ENCODE peak calls at places on chromosomes 5 and 9, in ten cellular contexts. C is ELR; P is effector memory CD4-positive, alpha-beta T cell; B is stimulated activated CD8-positive, alpha-beta memory T cell treated with anti-CD3 and anti-CD28 coated beads, Interleukin-2, amount 100 ng/mL, for 1 hour; S is nephron progenitor cell; X is stimulated activated CD4-positive, alpha-beta T cell treated with anti-CD3 and anti-CD28 coated beads, Interleukin-1b, Interleukin-23, amount 100 ng/mL, for 24 hours; D is skeletal muscle cell; R is RCC 7860; M is nucleus accumbens; G is LoVo. Z is an unnamed sample.

GRCh38 chr9:77808750-77809079 is 160.6 kb upstream of the GNA14 start:
- DNase-seq in X (no peak), D (no peak), M (no peak), S (no peak), P (no peak), R (no peak), G (peak), C (peak), B (no peak), Z (no peak)

GRCh38 chr9:32177389-32177788 is 207.1 kb upstream of the ACO1 start:
- DNase-seq in C (no peak), R (no peak), X (no peak), B (no peak), P (no peak), M (no peak), D (no peak), G (no peak), S (no peak), Z (no peak)

GRCh38 chr9:89993678-89994630 is 389.1 kb downstream of the GADD45G start:
- DNase-seq in B (no peak), R (no peak), D (no peak), G (peak), C (no peak), X (no peak), M (no peak), S (no peak), P (no peak), Z (peak)

GRCh38 chr9:97696025-97696822 is 916 bp downstream of the XPA start:
- DNase-seq in P (no peak), X (no peak), S (no peak), M (no peak), G (no peak), D (no peak), R (no peak), B (no peak), C (peak), Z (no peak)

GRCh38 chr5:121974261-121974660 is 12.5 kb downstream of the SRFBP1 start:
- DNase-seq in B (no peak), C (peak), X (no peak), P (no peak), M (no peak), D (peak), G (no peak), S (no peak), R (no peak), Z (no peak)

GRCh38 chr9:127204771-127205470 is 59.7 kb upstream of the GARNL3 start:
- DNase-seq in X (no peak), M (peak), D (no peak), S (no peak), B (no peak), P (no peak), G (peak), R (peak), C (peak), Z (no peak)

GRCh38 chr5:168315991-168316578 is 24.6 kb downstream of the WWC1 start:
- DNase-seq in C (no peak), B (no peak), P (no peak), X (no peak), D (no peak), M (peak), S (no peak), G (peak), R (no peak), Z (no peak)

GRCh38 chr9:83239787-83240186 is 176.8 kb upstream of the RASEF start:
- DNase-seq in B (no peak), G (no peak), R (no peak), S (no peak), X (no peak), P (no peak), D (no peak), M (no peak), C (no peak), Z (no peak)

GRCh38 chr5:133734916-133735315 is 122.6 kb upstream of the FSTL4 start:
- DNase-seq in S (no peak), G (no peak), M (no peak), X (no peak), C (no peak), R (no peak), P (no peak), B (no peak), D (no peak), Z (no peak)

GRCh38 chr5:139104577-139105271 is 93.4 kb downstream of the SIL1 start:
- DNase-seq in G (no peak), X (no peak), D (peak), P (no peak), B (no peak), R (no peak), S (no peak), M (peak), C (peak), Z (no peak)

GRCh38 chr9:76530458-76531100 is 71.6 kb downstream of the GCNT1 start:
- DNase-seq in R (no peak), D (no peak), M (no peak), B (no peak), C (no peak), S (no peak), G (no peak), P (no peak), X (no peak), Z (no peak)

GRCh38 chr5:96961053-96961452 is 25.2 kb downstream of the LNPEP start:
- DNase-seq in G (no peak), M (no peak), D (no peak), C (peak), R (no peak), P (no peak), B (no peak), X (no peak), S (no peak), Z (no peak)

GRCh38 chr5:161314033-161314432 is 232.5 kb downstream of the GABRB2 start:
- DNase-seq in X (no peak), B (no peak), G (peak), S (no peak), P (no peak), M (no peak), D (no peak), C (no peak), R (no peak), Z (no peak)

GRCh38 chr5:81980598-81981260 is 8.9 kb downstream of the ATG10 start:
- DNase-seq in R (no peak), M (no peak), P (no peak), B (no peak), S (no peak), X (no peak), G (no peak), C (no peak), D (no peak), Z (no peak)

GRCh38 chr5:134024811-134025210 is 20.0 kb upstream of the VDAC1 start:
- DNase-seq in D (no peak), R (no peak), G (no peak), S (no peak), M (no peak), B (no peak), P (no peak), C (no peak), X (no peak), Z (no peak)

GRCh38 chr9:530681-531080 is 310.8 kb upstream of the DMRT1 start:
- DNase-seq in R (peak), G (peak), M (no peak), P (no peak), B (no peak), X (no peak), D (no peak), S (no peak), C (no peak), Z (peak)

GRCh38 chr5:69035665-69036064 is 58.1 kb upstream of the SLC30A5 start:
- DNase-seq in M (no peak), P (no peak), R (no peak), C (peak), G (no peak), D (no peak), B (no peak), X (no peak), S (no peak), Z (no peak)

GRCh38 chr5:121273818-121274433 is 577.8 kb upstream of the FTMT start:
- DNase-seq in R (peak), B (no peak), X (no peak), M (peak), C (peak), D (peak), P (no peak), S (no peak), G (peak), Z (peak)

GRCh38 chr9:4517274-4517673 is 27.0 kb downstream of the SLC1A1 start:
- DNase-seq in M (no peak), S (no peak), P (no peak), X (no peak), R (peak), B (no peak), D (no peak), G (no peak), C (no peak), Z (peak)

GRCh38 chr9:84111726-84112125 is 131.1 kb downstream of the RMI1 start:
- DNase-seq in D (no peak), S (no peak), C (peak), G (no peak), R (no peak), B (no peak), M (no peak), X (no peak), P (no peak), Z (no peak)

GRCh38 chr9:14428781-14429230 is 114.9 kb upstream of the NFIB start:
- DNase-seq in X (no peak), S (peak), R (peak), C (peak), B (no peak), G (peak), M (peak), D (no peak), P (no peak), Z (peak)

GRCh38 chr5:14268236-14268701 is 125.1 kb downstream of the TRIO start:
- DNase-seq in C (peak), P (no peak), B (no peak), D (peak), R (peak), S (no peak), M (no peak), X (no peak), G (peak), Z (peak)

GRCh38 chr5:147949711-147950573 is 43.6 kb upstream of the C5orf46 start:
- DNase-seq in P (no peak), X (no peak), M (no peak), C (peak), R (peak), S (no peak), D (peak), B (no peak), G (peak), Z (peak)

GRCh38 chr5:156528673-156529072 is 201.7 kb downstream of the SGCD start:
- DNase-seq in C (no peak), M (no peak), X (no peak), P (no peak), G (no peak), B (no peak), D (no peak), R (no peak), S (no peak), Z (no peak)

GRCh38 chr5:1858436-1858835 is 24.3 kb downstream of the IRX4 start:
- DNase-seq in C (no peak), R (no peak), X (no peak), P (no peak), D (no peak), G (no peak), B (no peak), M (no peak), S (no peak), Z (no peak)

GRCh38 chr9:137161558-137162483 is 8.0 kb downstream of the LRRC26 start:
- DNase-seq in R (no peak), D (no peak), G (no peak), P (no peak), S (peak), X (no peak), C (no peak), M (no peak), B (no peak), Z (no peak)

GRCh38 chr9:132042324-132042723 is 37.3 kb downstream of the MED27 start:
- DNase-seq in X (no peak), B (no peak), S (no peak), G (peak), P (no peak), D (peak), M (no peak), R (peak), C (peak), Z (peak)

GRCh38 chr9:96777539-96777864 is 385 bp downstream of the ZNF510 start:
- DNase-seq in B (no peak), P (no peak), C (no peak), R (no peak), G (no peak), S (no peak), D (no peak), M (no peak), X (peak), Z (no peak)

GRCh38 chr5:38846379-38846967 is 661 bp downstream of the OSMR start:
- DNase-seq in C (peak), B (no peak), D (no peak), R (peak), S (peak), X (no peak), P (no peak), G (no peak), M (no peak), Z (peak)

GRCh38 chr5:96657068-96657467 is 5.1 kb upstream of the CAST start:
- DNase-seq in B (peak), S (no peak), R (peak), G (peak), M (no peak), D (peak), P (peak), X (no peak), C (peak), Z (peak)

GRCh38 chr5:160049099-160049498 is 40.2 kb downstream of the TTC1 start:
- DNase-seq in P (no peak), D (no peak), M (no peak), C (no peak), R (no peak), S (no peak), G (no peak), X (no peak), B (no peak), Z (no peak)

GRCh38 chr5:93274291-93274690 is 306.7 kb downstream of the NR2F1-AS1 start:
- DNase-seq in R (no peak), D (peak), S (no peak), B (no peak), P (no peak), C (peak), X (no peak), M (no peak), G (no peak), Z (peak)

GRCh38 chr9:113501821-113502220 is 38.3 kb downstream of the RGS3 start:
- DNase-seq in D (no peak), R (no peak), C (no peak), S (no peak), B (no peak), X (no peak), P (no peak), M (no peak), G (no peak), Z (no peak)

GRCh38 chr5:55344392-55344992 is 36.7 kb downstream of the MTREX start:
- DNase-seq in D (peak), B (peak), R (peak), P (peak), C (peak), G (peak), S (peak), M (peak), X (peak), Z (peak)

GRCh38 chr5:14173419-14174234 is 30.5 kb downstream of the TRIO start:
- DNase-seq in S (no peak), D (no peak), X (no peak), G (peak), C (no peak), R (no peak), B (no peak), P (no peak), M (no peak), Z (no peak)

GRCh38 chr5:87735918-87736317 is 323.2 kb upstream of the CCNH start:
- DNase-seq in X (no peak), R (no peak), D (no peak), S (no peak), M (no peak), C (no peak), B (no peak), P (no peak), G (no peak), Z (no peak)

GRCh38 chr5:120446896-120447295 is 17.2 kb upstream of the PRR16 start:
- DNase-seq in R (no peak), P (no peak), S (no peak), B (no peak), X (no peak), G (no peak), D (no peak), C (no peak), M (no peak), Z (no peak)

GRCh38 chr9:93094294-93095204 is 1.5 kb upstream of the CARD19 start:
- DNase-seq in X (no peak), G (no peak), B (no peak), P (no peak), D (no peak), S (no peak), M (peak), C (no peak), R (no peak), Z (no peak)

GRCh38 chr5:128092144-128092543 is 8.6 kb downstream of the SLC12A2 start:
- DNase-seq in M (no peak), G (no peak), R (no peak), P (no peak), S (no peak), B (no peak), X (no peak), D (no peak), C (no peak), Z (no peak)